ENCODE peak calls at places on chromosomes 3 and 15, in eight cellular contexts. R, O, U, W, Z, B, X and J are unnamed samples.
A peak's percentile ranks its signal among the peaks of the same experiment; 100 is the strongest.

GRCh38 chr3:96813134-96813819 is 1.1 kb upstream of the EPHA6 start:
- DNase-seq in X (peak; percentile 64), B (peak; percentile 82), U (peak; percentile 65), R (peak; percentile 30), Z (peak; percentile 84), W (peak; percentile 25), O (peak; percentile 92), J (peak; percentile 75)

GRCh38 chr3:78703944-78704343 is 1063.9 kb downstream of the ROBO1 start:
- DNase-seq in X (no peak), R (no peak), O (no peak), W (no peak), Z (no peak), U (no peak), B (no peak), J (no peak)

GRCh38 chr3:169764164-169764452 is 752 bp downstream of the TERC start:
- DNase-seq in O (no peak), W (no peak), U (no peak), B (no peak), X (no peak), Z (no peak), R (peak; percentile 29), J (peak; percentile 83)

GRCh38 chr3:18987070-18987469 is 161.2 kb upstream of the KCNH8 start:
- DNase-seq in R (no peak), O (no peak), B (no peak), W (no peak), Z (no peak), U (no peak), X (no peak), J (no peak)

GRCh38 chr3:12896206-12896697 is 54.9 kb upstream of the RPL32 start:
- DNase-seq in B (no peak), X (no peak), O (peak; percentile 25), U (peak; percentile 20), R (peak; percentile 8), Z (no peak), W (peak; percentile 24), J (peak; percentile 14)

GRCh38 chr3:159828542-159828943 is 160.1 kb upstream of the IL12A start:
- DNase-seq in X (no peak), B (peak; percentile 74), R (peak; percentile 68), Z (no peak), O (peak; percentile 40), W (no peak), U (no peak), J (peak; percentile 76)

GRCh38 chr15:79160211-79160610 is 69.6 kb upstream of the RASGRF1 start:
- DNase-seq in O (no peak), U (no peak), Z (no peak), W (no peak), R (peak; percentile 40), B (no peak), X (no peak), J (no peak)

GRCh38 chr15:99474041-99474906 is 91.5 kb upstream of the MEF2A start:
- DNase-seq in W (no peak), Z (no peak), B (no peak), X (no peak), R (no peak), O (no peak), U (peak; percentile 75), J (no peak)

GRCh38 chr15:76793162-76793561 is 112.0 kb downstream of the SCAPER start:
- DNase-seq in W (no peak), Z (no peak), B (no peak), O (peak; percentile 85), R (no peak), X (no peak), U (no peak), J (no peak)

GRCh38 chr3:14245240-14245639 is 66.6 kb downstream of the LSM3 start:
- DNase-seq in R (no peak), Z (no peak), B (no peak), X (no peak), U (no peak), W (no peak), O (no peak), J (no peak)

GRCh38 chr15:58179741-58180381 is 41.7 kb downstream of the AQP9 start:
- DNase-seq in U (no peak), W (no peak), R (peak; percentile 19), O (no peak), X (no peak), Z (no peak), B (no peak), J (no peak)

GRCh38 chr3:102129774-102130608 is 280.7 kb downstream of the NFKBIZ start:
- DNase-seq in X (no peak), R (peak; percentile 86), W (peak; percentile 43), O (no peak), U (no peak), B (no peak), Z (no peak), J (no peak)

GRCh38 chr3:183541738-183542137 is 13.8 kb downstream of the KLHL6 start:
- DNase-seq in R (no peak), B (no peak), X (no peak), Z (no peak), O (no peak), W (no peak), U (no peak), J (no peak)

GRCh38 chr15:75836953-75837321 is 6.3 kb upstream of the UBE2Q2 start:
- DNase-seq in R (peak; percentile 84), X (no peak), B (no peak), W (peak; percentile 23), U (peak; percentile 53), O (no peak), Z (no peak), J (no peak)

GRCh38 chr3:27533718-27534578 is 49.8 kb upstream of the SLC4A7 start:
- DNase-seq in W (peak; percentile 36), Z (peak; percentile 13), B (no peak), U (no peak), R (peak; percentile 99), X (peak; percentile 40), O (peak; percentile 99), J (peak; percentile 94)

GRCh38 chr3:58102976-58103447 is 94.8 kb downstream of the FLNB start:
- DNase-seq in W (no peak), X (no peak), B (no peak), U (no peak), O (no peak), R (no peak), Z (peak; percentile 77), J (no peak)

GRCh38 chr3:113746955-113747718 is at the start of gene ATP6V1A:
- DNase-seq in B (peak; percentile 85), W (no peak), U (peak; percentile 81), O (peak; percentile 68), X (peak; percentile 62), Z (peak; percentile 69), R (no peak), J (peak; percentile 74)

GRCh38 chr3:161372321-161373260 is 1.3 kb upstream of the SPTSSB start:
- DNase-seq in R (no peak), Z (peak; percentile 16), W (no peak), X (peak; percentile 48), U (peak; percentile 37), B (peak; percentile 74), O (peak; percentile 75), J (peak; percentile 14)

GRCh38 chr3:124730920-124731297 is 657 bp downstream of the UMPS start:
- DNase-seq in B (no peak), R (no peak), U (no peak), W (no peak), Z (no peak), O (no peak), X (no peak), J (no peak)

GRCh38 chr3:143358155-143358792 is 238.7 kb downstream of the CHST2 start:
- DNase-seq in B (no peak), O (no peak), W (no peak), R (no peak), X (no peak), U (no peak), Z (no peak), J (no peak)
- H3K27ac ChIP-seq in B (no peak overlapping the region), O (no peak overlapping the region), W (no peak overlapping the region), R (no peak overlapping the region), X (no peak overlapping the region), U (no peak overlapping the region), Z (no peak overlapping the region), J (no peak overlapping the region)

GRCh38 chr3:35296533-35296932 is 342.8 kb upstream of the ARPP21 start:
- DNase-seq in O (no peak), Z (no peak), X (no peak), U (no peak), B (no peak), W (no peak), R (no peak), J (no peak)
- H3K27ac ChIP-seq in O (no peak overlapping the region), Z (no peak overlapping the region), X (no peak overlapping the region), U (no peak overlapping the region), B (no peak overlapping the region), W (no peak overlapping the region), R (no peak overlapping the region), J (no peak overlapping the region)

DNA sequence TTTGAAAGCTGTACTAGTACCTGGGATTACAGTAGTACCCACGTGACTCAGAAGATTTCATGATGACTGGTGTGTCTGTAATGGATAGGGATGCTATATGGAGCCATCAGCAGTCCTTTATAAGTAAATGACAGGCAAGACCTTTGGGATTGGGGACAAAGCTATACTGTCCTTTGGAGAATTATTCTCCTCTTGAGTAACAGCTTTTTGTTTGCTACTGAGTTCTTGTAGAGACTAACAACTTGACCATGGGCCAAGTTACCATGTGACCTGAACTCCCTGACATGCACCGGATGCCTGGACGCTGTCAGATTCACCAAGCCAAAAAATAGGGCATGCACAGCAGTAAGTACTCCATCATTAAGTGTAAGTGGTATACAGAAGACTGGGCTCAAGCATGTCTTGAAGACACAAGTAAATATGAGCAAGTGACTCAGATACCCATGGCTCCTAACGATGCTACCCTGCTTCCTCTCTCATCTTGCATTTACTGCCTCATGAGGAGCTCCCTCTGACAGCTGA is 12.9 kb downstream of the SEC11A start:
- DNase-seq in R (peak; percentile 55), O (no peak), W (peak; percentile 65), U (no peak), X (peak; percentile 14), B (no peak), Z (peak; percentile 33), J (no peak)
- H3K27ac ChIP-seq in R (no peak overlapping the region), O (no peak overlapping the region), W (peak overlapping the region; percentile 2), U (no peak overlapping the region), X (no peak overlapping the region), B (no peak overlapping the region), Z (no peak overlapping the region), J (no peak overlapping the region)

DNA sequence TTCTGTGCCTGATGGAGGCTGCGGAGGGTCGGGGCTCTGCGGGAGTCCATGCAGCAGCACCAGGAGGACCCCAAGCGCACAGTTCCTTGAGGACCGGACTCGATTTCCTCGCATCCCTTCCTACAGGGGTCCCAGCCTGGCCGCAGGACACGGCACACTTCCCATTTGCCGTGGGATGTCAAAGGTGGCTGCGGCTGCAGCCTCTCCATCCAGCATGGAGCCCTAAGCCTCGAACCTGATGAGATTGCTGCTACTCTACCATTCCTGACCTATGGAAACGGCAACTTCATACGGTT is 40.6 kb downstream of the RGMA start:
- DNase-seq in B (no peak), R (no peak), Z (no peak), W (no peak), X (no peak), U (no peak), O (no peak), J (no peak)
- H3K27ac ChIP-seq in B (no peak overlapping the region), R (no peak overlapping the region), Z (no peak overlapping the region), W (no peak overlapping the region), X (no peak overlapping the region), U (no peak overlapping the region), O (no peak overlapping the region), J (no peak overlapping the region)

DNA sequence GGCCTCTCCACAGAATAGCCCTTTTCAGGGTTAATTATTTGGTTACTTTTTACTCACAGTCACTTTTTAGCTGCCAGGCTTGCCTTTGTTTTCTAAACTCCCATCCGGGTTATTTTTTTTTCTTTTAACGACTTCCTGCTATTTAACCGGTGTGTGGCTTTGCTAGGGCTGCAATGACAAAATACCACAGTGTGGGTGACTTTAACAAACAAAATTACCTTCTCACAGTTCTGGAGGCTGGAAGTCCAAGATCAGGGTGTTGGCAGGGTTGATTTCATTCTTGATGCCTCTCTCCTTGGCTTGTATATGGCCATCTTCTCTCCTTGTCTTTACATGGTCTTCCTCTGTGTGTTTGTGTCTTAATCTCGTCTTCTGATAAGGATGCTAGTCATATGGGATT is 91.5 kb downstream of the IL1RAP start:
- DNase-seq in O (no peak), Z (no peak), R (no peak), X (no peak), W (no peak), U (no peak), B (no peak), J (no peak)
- H3K27ac ChIP-seq in O (no peak overlapping the region), Z (no peak overlapping the region), R (no peak overlapping the region), X (no peak overlapping the region), W (no peak overlapping the region), U (no peak overlapping the region), B (no peak overlapping the region), J (no peak overlapping the region)